ENCODE peak calls at places on chromosomes 16 and 17, in five cellular contexts. D is hepatocyte, V is MM.1S, E is HCT116, B is K562. K is an unnamed sample.

GRCh38 chr17:7775058-7775457 is 57.5 kb downstream of the DNAH2 start:
- DNase-seq in D (no peak), V (no peak), E (no peak), B (no peak), K (no peak)

GRCh38 chr17:28563475-28563874 is 7.8 kb downstream of the PIGS start:
- DNase-seq in D (no peak), V (no peak), E (no peak), B (no peak), K (peak; percentile 44)

GRCh38 chr17:1467258-1467657 is 11.2 kb upstream of the CRK start:
- DNase-seq in D (no peak), V (no peak), E (no peak), B (no peak), K (no peak)

GRCh38 chr17:81508639-81509047 is 4.0 kb downstream of the ACTG1 start:
- DNase-seq in D (no peak), V (peak; percentile 6), E (peak; percentile 84), B (no peak), K (no peak)

GRCh38 chr16:794853-795466 is 5.6 kb downstream of the GNG13 start:
- DNase-seq in D (no peak), V (no peak), E (no peak), B (no peak), K (no peak)

GRCh38 chr17:80856863-80857488 is 134.7 kb upstream of the CHMP6 start:
- DNase-seq in D (no peak), V (no peak), E (no peak), B (no peak), K (no peak)

GRCh38 chr17:17493986-17494466 is 2.2 kb downstream of the RASD1 start:
- DNase-seq in D (no peak), V (no peak), E (no peak), B (no peak), K (no peak)

GRCh38 chr17:4535667-4536258 is 19.4 kb downstream of the MYBBP1A start:
- DNase-seq in D (no peak), V (no peak), E (no peak), B (no peak), K (no peak)

GRCh38 chr17:5237541-5238016 is 2.9 kb upstream of the SCIMP start:
- DNase-seq in D (peak; percentile 75), V (peak; percentile 73), E (peak; percentile 65), B (peak; percentile 78), K (peak; percentile 64)

DNA sequence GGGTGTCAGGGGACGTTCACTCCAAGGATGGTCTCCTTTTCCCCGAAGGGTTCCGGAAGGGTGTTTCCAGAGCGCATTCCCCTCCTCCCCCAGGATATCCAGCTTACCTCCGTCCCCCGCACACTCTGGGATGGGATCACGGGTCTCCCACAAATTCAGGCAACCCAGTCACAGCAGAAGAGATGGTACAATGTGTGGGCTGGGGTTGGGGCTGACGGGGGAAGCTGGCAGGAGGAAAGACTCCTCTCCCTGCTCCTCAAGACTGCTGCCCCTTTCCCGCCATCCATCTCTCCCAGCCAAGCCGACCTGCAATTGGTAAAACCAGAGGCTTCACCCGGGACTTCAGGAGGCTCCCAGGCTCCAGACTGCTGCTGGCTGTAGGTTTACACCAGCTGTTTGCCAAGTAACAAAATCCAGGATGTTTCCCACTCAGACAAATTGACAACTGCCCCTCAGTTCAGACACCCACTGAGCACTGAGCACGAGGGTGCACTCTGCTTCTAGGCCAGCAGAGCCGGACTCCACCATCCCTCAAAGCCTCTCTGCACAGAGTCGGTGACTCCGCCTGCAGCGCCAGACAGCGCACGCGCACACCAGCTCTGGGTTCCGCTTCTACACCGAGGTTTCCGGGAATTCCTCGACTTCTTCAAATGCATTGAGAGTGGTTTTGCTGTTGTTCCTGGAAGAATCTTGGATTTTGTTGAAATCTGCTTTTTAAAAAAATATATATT is 37.7 kb downstream of the ASPA start:
- DNase-seq in D (no peak), V (no peak), E (no peak), B (peak; percentile 48), K (no peak)
- H2AFZ ChIP-seq in D (no peak overlapping the region), V (no peak overlapping the region), E (no peak overlapping the region), B (peak overlapping the region; percentile 77), K (no peak overlapping the region)

DNA sequence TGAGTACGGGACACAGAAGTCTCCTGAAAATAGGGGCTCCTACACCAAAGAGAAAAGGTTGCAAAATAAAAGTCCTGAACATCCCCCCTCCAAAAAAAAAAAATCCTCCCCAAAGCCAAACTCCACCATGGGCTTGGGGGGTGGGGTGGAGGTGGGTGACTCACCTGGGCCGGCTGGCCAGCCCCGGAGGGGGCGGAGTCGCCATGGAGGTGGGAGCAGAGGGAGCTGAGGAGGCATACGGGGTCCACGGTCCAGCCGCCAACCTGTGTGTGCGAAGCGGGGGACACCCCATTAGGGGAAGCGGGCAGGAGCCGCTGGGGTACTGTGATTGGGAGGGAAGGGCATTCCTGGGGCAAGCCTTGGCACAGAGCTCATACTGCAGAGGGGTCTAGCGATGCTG is 31.0 kb downstream of the SRCIN1 start:
- DNase-seq in D (no peak), V (no peak), E (no peak), B (no peak), K (no peak)
- TF ChIP-seq EZH2 in D (no peak), V (no peak), E (no peak), B (no peak), K (no peak)

GRCh38 chr16:57483725-57484514 is 2.4 kb downstream of the DOK4 start:
- DNase-seq in D (peak; percentile 65), V (no peak), E (no peak), B (no peak), K (no peak)

GRCh38 chr16:57485091-57485915 is 990 bp downstream of the DOK4 start:
- DNase-seq in D (peak; percentile 16), V (no peak), E (no peak), B (no peak), K (no peak)

GRCh38 chr16:57484515-57485005 is 1.7 kb downstream of the DOK4 start:
- DNase-seq in D (no peak), V (no peak), E (no peak), B (no peak), K (no peak)

GRCh38 chr16:57486858-57487834 is 853 bp upstream of the DOK4 start:
- DNase-seq in D (peak; percentile 16), V (no peak), E (no peak), B (no peak), K (no peak)

DNA sequence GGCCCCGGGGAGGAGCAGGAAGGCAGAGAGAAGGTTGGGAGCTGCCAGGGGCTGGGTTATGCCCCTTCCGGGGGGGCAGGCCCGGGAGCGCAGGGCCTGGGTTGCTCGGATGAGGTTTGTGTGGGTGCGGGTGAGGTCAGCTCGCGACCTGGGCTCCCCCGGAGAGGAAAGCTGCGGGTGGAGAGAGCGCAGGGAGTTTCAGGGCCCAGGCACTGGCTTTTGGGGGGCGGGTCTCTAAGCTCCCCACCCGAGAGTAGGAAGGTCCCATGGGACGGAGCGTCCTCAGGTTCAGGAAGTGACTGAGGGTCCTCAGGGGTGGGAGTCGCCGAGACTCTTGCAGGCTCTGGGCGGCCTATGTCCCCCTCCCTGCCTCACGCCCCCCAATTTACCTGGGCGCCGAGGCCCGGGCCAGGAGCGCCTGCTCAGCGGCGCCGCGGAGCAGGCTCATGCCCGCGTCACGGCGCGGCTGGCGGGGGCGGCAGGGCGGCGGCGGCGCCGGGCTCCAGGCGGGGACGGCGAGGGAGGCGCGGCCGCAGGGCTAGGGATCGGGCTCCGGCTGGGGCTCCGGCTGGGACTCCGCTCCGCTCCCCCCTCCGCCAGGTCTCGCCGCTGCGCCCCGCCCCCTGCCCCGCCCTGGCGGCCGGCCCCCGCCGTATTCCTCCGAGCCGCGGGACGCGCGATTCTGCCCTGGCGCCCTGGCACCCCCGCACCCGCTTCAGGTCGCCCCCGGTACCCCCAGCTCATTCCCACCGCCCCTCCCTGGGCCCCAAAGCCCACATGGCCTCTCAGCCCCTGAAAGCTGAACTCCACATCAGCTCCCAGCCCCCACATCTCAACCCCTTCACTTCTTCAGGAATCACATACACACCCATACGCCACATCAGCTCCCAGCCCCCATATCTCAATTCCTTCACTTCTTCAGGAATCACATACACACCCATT is at the start of gene DOK4:
- DNase-seq in D (peak; percentile 94), V (peak; percentile 71), E (no peak), B (peak; percentile 88), K (peak; percentile 77)
- H2AFZ ChIP-seq in D (peak within 1 kb of the TSS; percentile 98), V (peak within 1 kb of the TSS; percentile 91), E (peak within 1 kb of the TSS; percentile 74), B (peak within 1 kb of the TSS; percentile 87), K (peak within 1 kb of the TSS; percentile 93)

GRCh38 chr16:89931305-89931896 is 8.3 kb downstream of the TUBB3 start:
- DNase-seq in D (no peak), V (no peak), E (no peak), B (no peak), K (no peak)
- TF ChIP-seq EZH2 in D (no peak), V (no peak), E (no peak), B (no peak), K (no peak)

GRCh38 chr16:84535408-84535807 is 30.9 kb upstream of the MEAK7 start:
- DNase-seq in D (no peak), V (no peak), E (no peak), B (no peak), K (no peak)
- H2AFZ ChIP-seq in D (no peak overlapping the region), V (no peak overlapping the region), E (no peak overlapping the region), B (peak overlapping the region; percentile 93), K (no peak overlapping the region)